ENCODE peak calls at places on chromosomes 4 and X, in seven cellular contexts. V, U, W, S, I, F and X are unnamed samples.

GRCh38 chr4:40702800-40703151 is 47.0 kb upstream of the NSUN7 start:
- DNase-seq in V (no peak), U (no peak), W (no peak), S (no peak), I (no peak), F (no peak), X (no peak)

GRCh38 chr4:184648220-184649025 is 824 bp downstream of the CASP3 start:
- DNase-seq in V (peak), U (peak), W (no peak), S (peak), I (no peak), F (peak), X (peak)

GRCh38 chr4:139704915-139705485 is 39.4 kb downstream of the MGST2 start:
- DNase-seq in V (no peak), U (peak), W (no peak), S (no peak), I (no peak), F (no peak), X (peak)

GRCh38 chrX:154761977-154762528 is 611 bp upstream of the DKC1 start:
- DNase-seq in V (no peak), U (no peak), W (no peak), S (no peak), I (no peak), F (peak), X (no peak)

GRCh38 chr4:152419809-152420208 is 116.1 kb downstream of the FBXW7 start:
- DNase-seq in V (no peak), U (no peak), W (no peak), S (no peak), I (no peak), F (no peak), X (no peak)

GRCh38 chr4:51930557-51930956 is 87.6 kb downstream of the DCUN1D4 start:
- DNase-seq in V (no peak), U (no peak), W (no peak), S (no peak), I (no peak), F (no peak), X (peak)

GRCh38 chr4:72169861-72170260 is 138.1 kb downstream of the NPFFR2 start:
- DNase-seq in V (no peak), U (no peak), W (no peak), S (no peak), I (no peak), F (no peak), X (no peak)

GRCh38 chr4:173871643-173872042 is 341.6 kb upstream of the HAND2 start:
- DNase-seq in V (no peak), U (no peak), W (no peak), S (no peak), I (no peak), F (no peak), X (no peak)

GRCh38 chrX:83185010-83185409 is 323.1 kb upstream of the POU3F4 start:
- DNase-seq in V (no peak), U (no peak), W (no peak), S (no peak), I (no peak), F (no peak), X (no peak)

GRCh38 chr4:16070203-16070602 is 13.6 kb downstream of the PROM1 start:
- DNase-seq in V (no peak), U (no peak), W (no peak), S (no peak), I (no peak), F (no peak), X (no peak)

GRCh38 chr4:66017671-66018070 is 347.4 kb upstream of the EPHA5 start:
- DNase-seq in V (no peak), U (no peak), W (no peak), S (no peak), I (no peak), F (no peak), X (peak)

GRCh38 chr4:182807841-182808548 is 109.2 kb downstream of the DCTD start:
- DNase-seq in V (no peak), U (no peak), W (no peak), S (no peak), I (no peak), F (no peak), X (no peak)

GRCh38 chrX:331145-331771 is 12.7 kb upstream of the GTPBP6 start:
- DNase-seq in V (peak), U (no peak), W (no peak), S (peak), I (no peak), F (peak), X (peak)

GRCh38 chrX:154990496-154990895 is 32.0 kb downstream of the F8 start:
- DNase-seq in V (no peak), U (no peak), W (no peak), S (no peak), I (no peak), F (no peak), X (no peak)

GRCh38 chr4:132809298-132810032 is 339.6 kb upstream of the PCDH10 start:
- DNase-seq in V (no peak), U (peak), W (no peak), S (no peak), I (no peak), F (no peak), X (no peak)

GRCh38 chr4:169050308-169050707 is 40.3 kb upstream of the CBR4 start:
- DNase-seq in V (no peak), U (no peak), W (no peak), S (no peak), I (no peak), F (no peak), X (no peak)

GRCh38 chr4:14920759-14921313 is 81.4 kb upstream of the CPEB2 start:
- DNase-seq in V (no peak), U (no peak), W (no peak), S (no peak), I (no peak), F (no peak), X (no peak)

GRCh38 chr4:102437111-102437510 is 64.0 kb upstream of the NFKB1 start:
- DNase-seq in V (no peak), U (no peak), W (no peak), S (no peak), I (no peak), F (no peak), X (no peak)

GRCh38 chr4:52192697-52193096 is 141.6 kb downstream of the SPATA18 start:
- DNase-seq in V (peak), U (no peak), W (no peak), S (no peak), I (no peak), F (no peak), X (peak)

GRCh38 chr4:114673306-114673705 is 74.7 kb downstream of the UGT8 start:
- DNase-seq in V (no peak), U (no peak), W (no peak), S (no peak), I (no peak), F (no peak), X (no peak)

GRCh38 chr4:169765845-169766244 is 8.1 kb upstream of the HPF1 start:
- DNase-seq in V (peak), U (no peak), W (no peak), S (no peak), I (no peak), F (no peak), X (peak)

GRCh38 chr4:82713856-82714255 is 84.7 kb downstream of the SCD5 start:
- DNase-seq in V (no peak), U (no peak), W (peak), S (no peak), I (no peak), F (no peak), X (no peak)

GRCh38 chr4:71729856-71730255 is 54.0 kb downstream of the GC start:
- DNase-seq in V (no peak), U (no peak), W (no peak), S (no peak), I (no peak), F (no peak), X (no peak)

GRCh38 chrX:72666451-72666850 is 47.7 kb downstream of the PHKA1 start:
- DNase-seq in V (no peak), U (no peak), W (no peak), S (no peak), I (peak), F (no peak), X (no peak)

GRCh38 chrX:149715468-149715867 is 3.6 kb downstream of the MAGEA11 start:
- DNase-seq in V (no peak), U (no peak), W (no peak), S (no peak), I (no peak), F (no peak), X (no peak)

GRCh38 chr4:73653695-73654106 is 33.5 kb upstream of the RASSF6 start:
- DNase-seq in V (peak), U (peak), W (no peak), S (no peak), I (no peak), F (no peak), X (peak)

GRCh38 chr4:166501941-166502382 is 628.9 kb downstream of the TLL1 start:
- DNase-seq in V (no peak), U (peak), W (no peak), S (no peak), I (no peak), F (no peak), X (peak)

GRCh38 chrX:39827959-39828358 is 269.8 kb downstream of the BCOR start:
- DNase-seq in V (no peak), U (no peak), W (no peak), S (no peak), I (no peak), F (peak), X (no peak)

GRCh38 chrX:132861076-132861475 is 97.4 kb downstream of the HS6ST2 start:
- DNase-seq in V (no peak), U (no peak), W (no peak), S (no peak), I (no peak), F (no peak), X (no peak)

GRCh38 chr4:182141046-182141445 is 102.2 kb upstream of the TENM3 start:
- DNase-seq in V (peak), U (no peak), W (no peak), S (no peak), I (no peak), F (no peak), X (no peak)

GRCh38 chr4:133146574-133147198 is 2.4 kb upstream of the PCDH10 start:
- DNase-seq in V (peak), U (peak), W (no peak), S (no peak), I (no peak), F (peak), X (peak)

GRCh38 chr4:181601118-181601517 is 642.1 kb upstream of the TENM3 start:
- DNase-seq in V (no peak), U (no peak), W (no peak), S (no peak), I (no peak), F (no peak), X (no peak)

GRCh38 chr4:98113005-98113404 is 30.3 kb downstream of the STPG2 start:
- DNase-seq in V (peak), U (peak), W (no peak), S (no peak), I (no peak), F (no peak), X (peak)
- H3K4me3 ChIP-seq in V (no peak), U (no peak), W (no peak), S (no peak), I (no peak), F (no peak), X (no peak)

DNA sequence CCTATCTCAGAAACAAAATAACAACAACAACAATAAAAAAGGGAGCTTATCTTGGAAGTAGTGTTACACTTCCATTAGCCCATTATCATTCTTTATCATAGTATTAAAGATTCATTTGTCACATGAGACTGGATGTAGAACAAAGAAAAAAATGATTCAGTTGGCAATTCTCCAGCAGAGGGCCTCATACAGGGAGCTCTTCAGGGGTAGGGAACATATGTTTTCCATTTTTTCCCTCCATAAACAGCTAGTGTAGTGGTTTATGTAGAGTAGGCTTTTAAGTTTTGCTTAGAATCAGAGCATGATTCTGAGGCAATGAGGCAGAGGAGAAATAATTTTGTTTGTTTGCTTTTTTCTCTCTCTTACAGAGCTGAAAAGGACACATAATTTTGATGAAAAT is 5.8 kb downstream of the CPE start:
- DNase-seq in V (peak), U (peak), W (no peak), S (no peak), I (no peak), F (no peak), X (peak)
- TF ChIP-seq CTCF in V (no peak), U (peak), W (no peak), S (no peak), I (no peak), F (no peak), X (no peak)

GRCh38 chr4:101031971-101032370 is 315.4 kb downstream of the PPP3CA start:
- DNase-seq in V (no peak), U (no peak), W (no peak), S (no peak), I (no peak), F (no peak), X (no peak)
- H3K4me3 ChIP-seq in V (no peak), U (no peak), W (no peak), S (no peak), I (no peak), F (no peak), X (no peak)

GRCh38 chr4:77432702-77433101 is 172.9 kb upstream of the CXCL13 start:
- DNase-seq in V (no peak), U (peak), W (no peak), S (no peak), I (no peak), F (no peak), X (no peak)

GRCh38 chr4:77434299-77435092 is 171.1 kb upstream of the CXCL13 start:
- DNase-seq in V (no peak), U (no peak), W (no peak), S (no peak), I (no peak), F (no peak), X (no peak)

GRCh38 chr4:77433102-77433733 is 172.4 kb upstream of the CXCL13 start:
- DNase-seq in V (peak), U (peak), W (no peak), S (no peak), I (no peak), F (no peak), X (peak)

DNA sequence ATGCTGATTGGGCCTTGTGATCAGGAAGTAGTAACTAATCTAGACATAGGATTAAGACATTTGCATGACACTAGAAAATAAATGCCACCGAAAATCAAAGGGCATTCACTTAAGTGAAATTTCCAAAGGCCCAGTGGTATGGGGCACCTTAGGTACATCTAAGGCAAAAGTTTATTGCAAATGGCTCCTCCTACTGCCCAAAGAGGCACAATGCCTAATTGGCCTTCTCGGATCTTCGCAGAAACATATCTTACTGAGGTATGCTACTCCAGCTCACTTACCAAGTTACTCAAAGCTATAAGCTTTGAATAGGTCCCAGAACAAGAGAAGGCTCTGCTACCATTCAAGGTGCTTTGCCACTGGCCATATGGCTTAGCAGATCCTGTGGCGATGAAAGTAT is 174.8 kb upstream of the CXCL13 start:
- DNase-seq in V (no peak), U (no peak), W (no peak), S (no peak), I (no peak), F (no peak), X (no peak)
- TF ChIP-seq CTCF in V (no peak), U (no peak), W (peak), S (no peak), I (no peak), F (no peak), X (no peak)

GRCh38 chrX:21659320-21659719 is 1.2 kb upstream of the KLHL34 start:
- DNase-seq in V (no peak), U (no peak), W (no peak), S (no peak), I (no peak), F (no peak), X (no peak)
- H3K4me3 ChIP-seq in V (no peak), U (no peak), W (no peak), S (no peak), I (no peak), F (no peak), X (no peak)

DNA sequence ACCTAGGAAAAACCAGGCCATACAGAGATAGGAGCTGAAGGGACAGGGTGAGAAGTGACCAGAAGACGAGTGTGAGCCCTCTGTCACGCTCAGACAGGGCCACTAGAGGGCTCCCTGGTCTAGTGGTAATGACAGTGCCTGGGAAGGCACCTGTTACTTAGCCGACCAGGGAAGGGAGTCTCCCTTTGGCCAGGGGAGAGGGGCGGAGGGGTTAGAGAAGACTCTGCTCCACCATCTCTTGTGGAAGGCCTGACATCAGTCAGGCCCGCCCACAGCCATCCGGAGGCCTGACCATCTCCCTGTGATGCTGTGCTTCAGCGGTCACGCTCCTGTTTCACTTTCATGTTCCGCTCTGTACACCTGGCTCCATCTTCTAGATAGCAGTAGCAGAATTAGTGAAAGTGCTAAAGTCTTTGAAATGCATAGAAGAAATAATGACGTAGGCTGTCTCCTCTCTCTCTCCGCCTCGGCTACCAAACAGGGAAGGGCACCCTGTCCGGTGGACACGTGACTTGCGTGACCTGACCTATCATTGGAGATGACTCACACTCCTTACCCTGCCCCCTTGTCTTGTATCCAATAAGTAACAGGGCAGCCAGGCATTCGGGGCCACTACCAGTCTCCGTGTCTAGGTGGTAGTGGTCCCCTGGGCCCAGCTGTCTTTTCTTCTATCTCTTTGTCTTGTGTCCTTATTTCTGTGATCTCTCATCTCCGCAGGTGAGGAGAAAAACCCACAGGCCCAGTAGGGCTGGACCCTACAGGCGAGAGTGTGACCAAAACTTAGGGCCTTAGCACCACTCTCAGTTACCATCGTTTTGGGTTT is 26.7 kb downstream of the HTT-AS start:
- DNase-seq in V (peak), U (peak), W (no peak), S (no peak), I (no peak), F (peak), X (peak)
- TF ChIP-seq CTCF in V (peak), U (peak), W (peak), S (peak), I (peak), F (peak), X (peak)

GRCh38 chrX:38628587-38628986 is 67.2 kb downstream of the TSPAN7 start:
- DNase-seq in V (no peak), U (no peak), W (no peak), S (no peak), I (no peak), F (no peak), X (no peak)

GRCh38 chrX:38634665-38635064 is 73.3 kb downstream of the TSPAN7 start:
- DNase-seq in V (no peak), U (no peak), W (no peak), S (no peak), I (no peak), F (no peak), X (no peak)

GRCh38 chrX:38627683-38628082 is 66.3 kb downstream of the TSPAN7 start:
- DNase-seq in V (peak), U (peak), W (peak), S (no peak), I (no peak), F (no peak), X (peak)

GRCh38 chrX:38636949-38637819 is 75.8 kb downstream of the TSPAN7 start:
- DNase-seq in V (no peak), U (no peak), W (no peak), S (no peak), I (no peak), F (no peak), X (no peak)

GRCh38 chrX:38632516-38632915 is 71.2 kb downstream of the TSPAN7 start:
- DNase-seq in V (no peak), U (no peak), W (no peak), S (no peak), I (no peak), F (no peak), X (no peak)
- H3K4me3 ChIP-seq in V (no peak), U (no peak), W (no peak), S (no peak), I (no peak), F (no peak), X (no peak)

GRCh38 chr4:107794001-107794400 is 30.7 kb upstream of the SGMS2 start:
- DNase-seq in V (peak), U (no peak), W (no peak), S (no peak), I (peak), F (no peak), X (no peak)
- TF ChIP-seq CTCF in V (no peak), U (no peak), W (no peak), S (no peak), I (no peak), F (no peak), X (no peak)